ENCODE peak calls at places on chromosome 10, in four cellular contexts. A, J, E and I are unnamed samples. For H3K9me3, the result is how much of the 10 kb centered on the place peaks cover.

GRCh38 chr10:26412932-26413331 is 25.2 kb upstream of the APBB1IP start:
- DNase-seq in A (no peak), J (no peak), E (no peak), I (no peak)

GRCh38 chr10:17214486-17214885 is 13.0 kb upstream of the TRDMT1 start:
- DNase-seq in A (no peak), J (no peak), E (no peak), I (no peak)

GRCh38 chr10:29409241-29410051 is 120.6 kb downstream of the LYZL1 start:
- DNase-seq in A (peak), J (peak), E (peak), I (no peak)

GRCh38 chr10:118045154-118045841 is 1.4 kb downstream of the RAB11FIP2 start:
- DNase-seq in A (no peak), J (peak), E (no peak), I (no peak)

GRCh38 chr10:128124813-128125403 is 1.3 kb downstream of the MKI67 start:
- DNase-seq in A (peak), J (peak), E (no peak), I (no peak)

GRCh38 chr10:119525116-119525515 is 17.4 kb downstream of the RGS10 start:
- DNase-seq in A (no peak), J (no peak), E (no peak), I (no peak)

GRCh38 chr10:33034931-33035330 is 76.9 kb upstream of the ITGB1 start:
- DNase-seq in A (no peak), J (no peak), E (no peak), I (no peak)

GRCh38 chr10:29688230-29688634 is 53.5 kb upstream of the SVIL start:
- DNase-seq in A (no peak), J (peak), E (no peak), I (no peak)

GRCh38 chr10:14439451-14440259 is 108.9 kb upstream of the FRMD4A start:
- DNase-seq in A (no peak), J (no peak), E (no peak), I (no peak)

GRCh38 chr10:89574348-89574747 is 39.0 kb upstream of the SLC16A12 start:
- DNase-seq in A (no peak), J (no peak), E (peak), I (no peak)

GRCh38 chr10:86876748-86877147 is 80.7 kb downstream of the MMRN2 start:
- DNase-seq in A (no peak), J (peak), E (no peak), I (no peak)

GRCh38 chr10:63166742-63167258 is 33.7 kb downstream of the NRBF2 start:
- DNase-seq in A (no peak), J (peak), E (peak), I (peak)

GRCh38 chr10:122756656-122757055 is 57.0 kb upstream of the C10orf120 start:
- DNase-seq in A (no peak), J (no peak), E (no peak), I (no peak)

GRCh38 chr10:84789050-84789449 is 460.7 kb downstream of the CCSER2 start:
- DNase-seq in A (no peak), J (no peak), E (no peak), I (no peak)

GRCh38 chr10:27285093-27285492 is 44.5 kb upstream of the ACBD5 start:
- DNase-seq in A (no peak), J (peak), E (peak), I (no peak)

GRCh38 chr10:96987842-96988175 is 155.7 kb downstream of the LCOR start:
- DNase-seq in A (no peak), J (no peak), E (no peak), I (no peak)

DNA sequence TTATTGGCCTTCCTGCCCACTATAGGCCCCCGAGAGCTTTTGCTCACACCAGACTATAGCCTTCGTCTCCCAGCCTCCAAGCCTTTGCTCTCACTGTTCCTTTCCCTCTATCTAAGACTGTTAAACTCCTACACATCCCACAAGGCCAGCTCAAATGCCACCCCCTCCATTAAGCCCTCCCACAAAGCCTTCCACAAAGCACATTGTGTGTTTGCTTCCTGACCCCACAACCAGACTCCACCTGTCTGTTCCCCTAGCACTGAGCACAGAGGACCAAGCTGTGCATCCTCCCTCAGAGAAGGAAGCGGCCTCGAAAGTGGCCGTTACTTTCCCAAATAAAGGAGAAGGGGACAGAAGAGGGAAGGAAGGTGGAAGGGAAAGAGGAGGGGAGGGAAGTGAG is 1.3 kb downstream of the LOXL4 start:
- DNase-seq in A (no peak), J (no peak), E (no peak), I (no peak)
- H3K4me3 ChIP-seq in A (no peak), J (no peak), E (no peak), I (no peak)

GRCh38 chr10:130686680-130687300 is 550.6 kb downstream of the GLRX3 start:
- DNase-seq in A (no peak), J (no peak), E (peak), I (no peak)
- TF ChIP-seq POLR2AphosphoS5 in A (no peak), J (no peak), E (no peak), I (no peak)

GRCh38 chr10:35501923-35502322 is 103.2 kb upstream of the GJD4 start:
- DNase-seq in A (no peak), J (no peak), E (no peak), I (no peak)
- H3K9me3 ChIP-seq in A (under half), J (under half), E (under half), I (under half)

GRCh38 chr10:132453470-132453861 is 56.5 kb downstream of the PWWP2B start:
- DNase-seq in A (no peak), J (no peak), E (no peak), I (no peak)
- H3K4me3 ChIP-seq in A (peak), J (no peak), E (peak), I (peak)

DNA sequence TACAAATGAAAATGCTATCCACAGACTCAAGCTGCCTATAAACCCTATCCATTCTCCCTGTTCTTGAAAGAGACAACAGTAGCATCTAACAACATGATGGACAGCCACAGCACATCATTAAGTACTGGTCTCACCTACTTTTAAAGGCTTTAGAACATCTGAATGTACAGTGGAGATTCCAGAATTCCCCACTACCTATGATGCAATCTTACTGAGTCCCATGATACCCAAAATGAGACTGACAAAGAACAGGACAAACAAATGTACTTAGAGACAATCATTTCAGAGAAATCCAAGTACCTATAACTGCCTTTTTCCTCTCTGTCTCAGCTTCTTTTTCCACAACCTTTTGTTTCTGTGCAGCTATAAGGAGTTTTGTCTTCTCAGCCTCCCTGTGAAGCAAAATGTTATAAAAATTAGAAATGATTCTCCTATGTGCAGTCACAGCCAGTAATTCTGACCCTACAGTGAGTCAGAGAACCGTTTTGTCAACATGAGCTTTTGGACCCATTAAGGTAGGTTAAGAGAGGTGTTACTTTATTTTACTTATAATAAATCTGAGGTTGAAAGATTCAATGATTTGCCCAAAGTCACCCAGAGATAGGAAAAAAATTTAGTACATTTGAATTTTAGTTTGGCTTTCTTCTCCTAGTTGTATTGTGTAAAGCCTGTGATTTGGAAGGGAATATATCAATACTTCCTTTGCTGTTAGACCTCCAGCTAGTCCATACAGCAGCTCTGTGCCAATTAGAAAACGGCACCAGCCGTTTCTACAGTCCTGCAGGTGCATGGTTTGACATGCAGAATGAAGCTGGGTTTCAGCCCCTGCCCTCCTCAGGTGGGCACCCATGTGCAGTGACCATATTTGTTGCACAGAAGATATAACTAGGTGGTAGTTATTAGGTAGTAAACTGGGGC is 21.9 kb downstream of the ERLIN1 start:
- DNase-seq in A (no peak), J (no peak), E (peak), I (no peak)
- TF ChIP-seq POLR2AphosphoS5 in A (no peak), J (no peak), E (no peak), I (no peak)

GRCh38 chr10:83750604-83751003 is 388.7 kb upstream of the GHITM start:
- DNase-seq in A (no peak), J (no peak), E (no peak), I (no peak)
- H3K9me3 ChIP-seq in A (under half), J (under half), E (half or more), I (under half)

GRCh38 chr10:4077804-4078203 is 292.8 kb upstream of the KLF6 start:
- DNase-seq in A (no peak), J (no peak), E (no peak), I (no peak)

GRCh38 chr10:4074559-4075407 is 289.8 kb upstream of the KLF6 start:
- DNase-seq in A (no peak), J (no peak), E (no peak), I (no peak)

GRCh38 chr10:4073912-4074311 is 288.9 kb upstream of the KLF6 start:
- DNase-seq in A (no peak), J (peak), E (no peak), I (no peak)

GRCh38 chr10:4079796-4080195 is 294.8 kb upstream of the KLF6 start:
- DNase-seq in A (no peak), J (no peak), E (no peak), I (no peak)

DNA sequence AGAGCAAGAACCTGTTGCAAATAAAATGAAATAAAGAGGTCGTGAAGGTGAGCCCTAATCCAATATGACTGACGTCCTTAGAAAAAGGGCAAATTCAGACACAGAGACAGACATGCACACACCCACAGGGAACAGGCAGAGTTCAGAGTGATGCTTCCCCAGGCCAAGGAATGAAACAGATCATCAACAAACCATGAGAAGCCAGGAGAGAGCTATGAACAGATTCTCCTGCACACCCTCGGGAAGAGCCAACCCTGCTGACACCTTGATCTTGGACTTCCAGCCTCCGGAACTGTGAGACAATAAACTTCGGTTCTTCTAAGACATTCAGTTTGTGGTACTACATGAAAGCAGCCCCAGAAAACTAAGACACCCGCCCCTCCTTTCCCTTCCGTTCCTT is 290.4 kb upstream of the KLF6 start:
- DNase-seq in A (no peak), J (no peak), E (no peak), I (no peak)
- H3K4me3 ChIP-seq in A (no peak), J (no peak), E (no peak), I (no peak)